ENCODE peak calls at places on chromosomes 11 and 22, in five cellular contexts. One of them, this sample, is unnamed.
A peak's percentile ranks its signal among the peaks of the same experiment; 100 is the strongest.

GRCh38 chr22:19044381-19044780 is 77.8 kb downstream of the DGCR2 start:
- DNase-seq in A549: no peak
- DNase-seq in HepG2: no peak
- DNase-seq in K562: no peak
- DNase-seq in H1: no peak
- DNase-seq in this sample: no peak

GRCh38 chr11:61021661-61022212 is 50.3 kb downstream of the CD6 start:
- DNase-seq in A549: no peak
- DNase-seq in HepG2: no peak
- DNase-seq in K562: no peak
- DNase-seq in H1: peak; percentile 34
- DNase-seq in this sample: no peak

GRCh38 chr22:35761037-35761436 is 43.4 kb downstream of the APOL5 start:
- DNase-seq in A549: peak; percentile 33
- DNase-seq in HepG2: peak; percentile 20
- DNase-seq in K562: no peak
- DNase-seq in H1: no peak
- DNase-seq in this sample: peak; percentile 24

GRCh38 chr22:50329236-50329635 is 2.4 kb upstream of the DENND6B start:
- DNase-seq in A549: no peak
- DNase-seq in HepG2: no peak
- DNase-seq in K562: no peak
- DNase-seq in H1: no peak
- DNase-seq in this sample: peak; percentile 65

GRCh38 chr11:122646549-122647340 is 8.8 kb upstream of the UBASH3B start:
- DNase-seq in A549: no peak
- DNase-seq in HepG2: no peak
- DNase-seq in K562: no peak
- DNase-seq in H1: no peak
- DNase-seq in this sample: peak; percentile 85

GRCh38 chr11:97943493-97943892 is 1077.3 kb upstream of the CNTN5 start:
- DNase-seq in A549: no peak
- DNase-seq in HepG2: no peak
- DNase-seq in K562: no peak
- DNase-seq in H1: no peak
- DNase-seq in this sample: no peak

GRCh38 chr11:77101043-77101537 is 1.6 kb upstream of the OMP start:
- DNase-seq in A549: peak; percentile 57
- DNase-seq in HepG2: peak; percentile 41
- DNase-seq in K562: peak; percentile 60
- DNase-seq in H1: no peak
- DNase-seq in this sample: peak; percentile 30

GRCh38 chr22:22588485-22589164 is 29.6 kb upstream of the PRAME start:
- DNase-seq in A549: no peak
- DNase-seq in HepG2: no peak
- DNase-seq in K562: no peak
- DNase-seq in H1: no peak
- DNase-seq in this sample: no peak

GRCh38 chr11:33158596-33158995 is 2.7 kb downstream of the CSTF3 start:
- DNase-seq in A549: no peak
- DNase-seq in HepG2: no peak
- DNase-seq in K562: no peak
- DNase-seq in H1: no peak
- DNase-seq in this sample: no peak

GRCh38 chr11:11243790-11244469 is 109.1 kb downstream of the CSNK2A3 start:
- DNase-seq in A549: no peak
- DNase-seq in HepG2: no peak
- DNase-seq in K562: peak; percentile 49
- DNase-seq in H1: no peak
- DNase-seq in this sample: no peak

GRCh38 chr11:119376197-119376847 is 5.2 kb downstream of the USP2 start:
- DNase-seq in A549: no peak
- DNase-seq in HepG2: peak; percentile 88
- DNase-seq in K562: no peak
- DNase-seq in H1: no peak
- DNase-seq in this sample: peak; percentile 37

GRCh38 chr11:75245356-75246005 is 4.9 kb downstream of the TPBGL start:
- DNase-seq in A549: peak; percentile 36
- DNase-seq in HepG2: peak; percentile 24
- DNase-seq in K562: peak; percentile 48
- DNase-seq in H1: no peak
- DNase-seq in this sample: no peak

GRCh38 chr11:20754957-20755356 is 85.6 kb downstream of the NELL1 start:
- DNase-seq in A549: peak; percentile 9
- DNase-seq in HepG2: peak; percentile 2
- DNase-seq in K562: peak; percentile 4
- DNase-seq in H1: peak; percentile 34
- DNase-seq in this sample: no peak

GRCh38 chr22:45204241-45204640 is 36.5 kb downstream of the KIAA0930 start:
- DNase-seq in A549: no peak
- DNase-seq in HepG2: no peak
- DNase-seq in K562: no peak
- DNase-seq in H1: no peak
- DNase-seq in this sample: no peak

GRCh38 chr11:10747733-10748132 is 3.3 kb upstream of the CTR9 start:
- DNase-seq in A549: no peak
- DNase-seq in HepG2: no peak
- DNase-seq in K562: no peak
- DNase-seq in H1: no peak
- DNase-seq in this sample: no peak

GRCh38 chr11:86638673-86639072 is 33.7 kb downstream of the ME3 start:
- DNase-seq in A549: no peak
- DNase-seq in HepG2: no peak
- DNase-seq in K562: no peak
- DNase-seq in H1: no peak
- DNase-seq in this sample: no peak

GRCh38 chr22:28570697-28571373 is 108.8 kb downstream of the TTC28 start:
- DNase-seq in A549: no peak
- DNase-seq in HepG2: no peak
- DNase-seq in K562: no peak
- DNase-seq in H1: no peak
- DNase-seq in this sample: no peak

GRCh38 chr11:29093416-29093815 is 923.4 kb downstream of the KCNA4 start:
- DNase-seq in A549: peak; percentile 61
- DNase-seq in HepG2: peak; percentile 2
- DNase-seq in K562: no peak
- DNase-seq in H1: no peak
- DNase-seq in this sample: peak; percentile 63

GRCh38 chr11:15073361-15074205 is at the start of gene CALCB:
- DNase-seq in A549: peak; percentile 8
- DNase-seq in HepG2: no peak
- DNase-seq in K562: no peak
- DNase-seq in H1: no peak
- DNase-seq in this sample: peak; percentile 10

GRCh38 chr11:1863352-1864215 is 10.7 kb downstream of the LSP1 start:
- DNase-seq in A549: peak; percentile 71
- DNase-seq in HepG2: peak; percentile 29
- DNase-seq in K562: peak; percentile 33
- DNase-seq in H1: no peak
- DNase-seq in this sample: peak; percentile 86

GRCh38 chr11:11847082-11847481 is 5.3 kb downstream of the USP47 start:
- DNase-seq in A549: no peak
- DNase-seq in HepG2: no peak
- DNase-seq in K562: no peak
- DNase-seq in H1: no peak
- DNase-seq in this sample: no peak

GRCh38 chr11:94866936-94867795 is 99.0 kb downstream of the AMOTL1 start:
- DNase-seq in A549: no peak
- DNase-seq in HepG2: no peak
- DNase-seq in K562: no peak
- DNase-seq in H1: no peak
- DNase-seq in this sample: no peak

GRCh38 chr11:103326070-103326794 is 217.0 kb downstream of the DYNC2H1 start:
- DNase-seq in A549: peak; percentile 63
- DNase-seq in HepG2: peak; percentile 51
- DNase-seq in K562: peak; percentile 26
- DNase-seq in H1: peak; percentile 41
- DNase-seq in this sample: peak; percentile 78

GRCh38 chr11:101516546-101516945 is 67.3 kb downstream of the TRPC6 start:
- DNase-seq in A549: no peak
- DNase-seq in HepG2: no peak
- DNase-seq in K562: no peak
- DNase-seq in H1: peak; percentile 34
- DNase-seq in this sample: no peak

GRCh38 chr11:17892409-17892808 is 120.4 kb downstream of the SERGEF start:
- DNase-seq in A549: no peak
- DNase-seq in HepG2: no peak
- DNase-seq in K562: no peak
- DNase-seq in H1: no peak
- DNase-seq in this sample: no peak

GRCh38 chr11:110410638-110411037 is 19.1 kb upstream of the FDX1 start:
- DNase-seq in A549: no peak
- DNase-seq in HepG2: no peak
- DNase-seq in K562: no peak
- DNase-seq in H1: no peak
- DNase-seq in this sample: no peak

GRCh38 chr11:110415081-110415480 is 14.7 kb upstream of the FDX1 start:
- DNase-seq in A549: no peak
- DNase-seq in HepG2: no peak
- DNase-seq in K562: no peak
- DNase-seq in H1: no peak
- DNase-seq in this sample: peak; percentile 36

GRCh38 chr11:110409174-110409573 is 20.6 kb upstream of the FDX1 start:
- DNase-seq in A549: no peak
- DNase-seq in HepG2: no peak
- DNase-seq in K562: no peak
- DNase-seq in H1: no peak
- DNase-seq in this sample: peak; percentile 37
- TF ChIP-seq USF2 in A549: no peak
- TF ChIP-seq USF2 in HepG2: no peak
- TF ChIP-seq USF2 in K562: no peak
- TF ChIP-seq USF2 in H1: no peak
- TF ChIP-seq USF2 in this sample: no peak

GRCh38 chr11:114412946-114413345 is 12.5 kb downstream of the RBM7 start:
- DNase-seq in A549: no peak
- DNase-seq in HepG2: no peak
- DNase-seq in K562: no peak
- DNase-seq in H1: no peak
- DNase-seq in this sample: no peak
- TF ChIP-seq MAFK in A549: no peak
- TF ChIP-seq MAFK in HepG2: no peak
- TF ChIP-seq MAFK in K562: no peak
- TF ChIP-seq MAFK in H1: no peak
- TF ChIP-seq MAFK in this sample: no peak

GRCh38 chr11:67279589-67280340 is 9.3 kb upstream of the ANKRD13D start:
- DNase-seq in A549: no peak
- DNase-seq in HepG2: no peak
- DNase-seq in K562: no peak
- DNase-seq in H1: no peak
- DNase-seq in this sample: no peak
- H3K4me1 ChIP-seq in A549: peaks cover 4% of the 10 kb centered on the region
- H3K4me1 ChIP-seq in HepG2: peaks cover 2% of the 10 kb centered on the region
- H3K4me1 ChIP-seq in K562: peaks cover 27% of the 10 kb centered on the region
- H3K4me1 ChIP-seq in H1: peaks cover 18% of the 10 kb centered on the region
- H3K4me1 ChIP-seq in this sample: peaks cover 14% of the 10 kb centered on the region

DNA sequence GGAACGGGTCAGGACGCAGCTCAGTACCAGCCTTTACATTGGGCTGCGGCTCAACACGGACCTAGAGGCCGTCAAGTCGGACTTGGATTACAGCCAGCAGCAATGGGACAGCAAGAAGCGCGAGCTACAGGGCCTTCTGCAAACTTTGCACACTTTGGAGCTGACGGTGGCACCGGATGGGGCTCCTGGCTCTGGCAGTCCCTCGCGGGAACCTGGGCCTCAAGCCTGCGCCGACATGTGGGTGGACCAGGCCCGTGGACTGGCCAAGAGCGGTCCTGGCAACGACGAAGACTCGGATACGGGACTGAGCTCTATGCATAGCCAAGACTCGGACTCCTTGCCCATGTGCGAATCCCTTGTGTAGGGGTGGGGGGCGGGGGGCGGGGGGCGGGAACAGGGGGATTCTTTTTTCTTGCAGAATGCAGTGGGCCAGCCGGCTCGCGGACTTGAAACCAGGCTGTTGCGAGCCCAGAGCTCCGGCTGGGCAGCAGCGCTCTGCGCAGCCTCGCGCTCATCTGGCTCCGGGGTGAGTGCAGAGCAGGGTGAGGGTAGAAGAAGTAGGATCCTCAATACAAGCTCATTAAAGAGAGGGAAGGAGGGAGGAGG is 1.7 kb downstream of the RASSF10 start:
- DNase-seq in A549: no peak
- DNase-seq in HepG2: no peak
- DNase-seq in K562: no peak
- DNase-seq in H1: no peak
- DNase-seq in this sample: no peak
- TF ChIP-seq USF2 in A549: no peak
- TF ChIP-seq USF2 in HepG2: no peak
- TF ChIP-seq USF2 in K562: no peak
- TF ChIP-seq USF2 in H1: no peak
- TF ChIP-seq USF2 in this sample: no peak

DNA sequence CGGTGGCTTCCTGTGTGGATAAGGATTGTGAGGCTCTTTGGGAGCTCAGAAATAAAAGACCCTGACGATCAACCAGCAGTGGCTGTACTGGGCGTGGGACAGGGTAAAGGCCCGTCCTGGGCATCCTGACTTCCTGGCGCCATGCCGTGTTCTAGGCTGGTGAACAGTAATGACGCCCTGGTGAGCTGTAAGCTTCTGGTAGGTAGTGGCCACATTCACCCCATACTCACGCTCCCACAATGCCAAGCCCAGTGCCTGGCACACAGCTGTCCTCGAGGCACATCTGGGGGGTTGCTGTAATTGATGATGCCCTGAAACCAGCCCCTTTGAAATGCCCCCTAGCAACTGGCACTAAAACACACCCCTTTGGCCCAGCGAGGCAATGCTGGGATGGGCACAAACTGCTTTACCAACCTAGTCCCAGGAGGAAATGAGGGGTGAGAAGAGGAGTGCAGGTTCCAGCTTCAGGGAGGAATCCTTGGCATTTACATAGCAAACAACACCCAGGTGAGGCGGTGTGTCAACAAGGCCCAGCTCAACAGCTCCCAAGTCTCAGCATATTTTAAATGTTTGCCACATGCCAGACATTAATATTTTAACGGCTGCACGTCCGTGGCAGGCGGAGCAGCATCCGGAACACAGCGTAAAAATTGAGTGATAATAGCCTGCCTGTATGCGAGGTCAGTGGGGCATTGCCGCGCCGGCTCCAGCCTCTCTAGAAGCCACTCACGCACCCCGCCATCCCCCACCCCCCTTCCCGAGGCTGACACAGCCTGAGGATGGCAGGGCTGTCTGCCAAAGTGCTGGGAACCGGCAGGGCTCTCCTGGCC is 79.3 kb downstream of the DSCAML1 start:
- DNase-seq in A549: peak; percentile 85
- DNase-seq in HepG2: peak; percentile 68
- DNase-seq in K562: no peak
- DNase-seq in H1: no peak
- DNase-seq in this sample: no peak
- TF ChIP-seq MAFK in A549: no peak
- TF ChIP-seq MAFK in HepG2: no peak
- TF ChIP-seq MAFK in K562: no peak
- TF ChIP-seq MAFK in H1: no peak
- TF ChIP-seq MAFK in this sample: no peak